ENCODE peak calls at places on chromosomes 3 and 15, in four cellular contexts. One of them, this sample, is unnamed.
A peak's percentile ranks its signal among the peaks of the same experiment; 100 is the strongest.

GRCh38 chr3:183548262-183548769 is 7.2 kb downstream of the KLHL6 start:
- DNase-seq in transverse colon: no peak
- DNase-seq in stomach: no peak
- DNase-seq in heart left ventricle: no peak
- DNase-seq in this sample: no peak

GRCh38 chr15:66287461-66288055 is 5.8 kb upstream of the DIS3L start:
- DNase-seq in stomach: no peak
- DNase-seq in heart left ventricle: no peak
- DNase-seq in transverse colon: no peak
- DNase-seq in this sample: no peak

GRCh38 chr15:33201376-33202189 is 7.1 kb upstream of the FMN1 start:
- DNase-seq in heart left ventricle: peak; percentile 36
- DNase-seq in stomach: peak; percentile 71
- DNase-seq in transverse colon: peak; percentile 66
- DNase-seq in this sample: peak; percentile 89

GRCh38 chr15:68586274-68586961 is 7.6 kb downstream of the CORO2B start:
- DNase-seq in heart left ventricle: peak; percentile 9
- DNase-seq in stomach: no peak
- DNase-seq in transverse colon: no peak
- DNase-seq in this sample: no peak

GRCh38 chr3:8775602-8776001 is 6.2 kb upstream of the OXTR start:
- DNase-seq in transverse colon: no peak
- DNase-seq in stomach: no peak
- DNase-seq in heart left ventricle: no peak
- DNase-seq in this sample: peak; percentile 47

GRCh38 chr15:40259021-40259420 is 20.2 kb downstream of the PAK6 start:
- DNase-seq in stomach: no peak
- DNase-seq in transverse colon: no peak
- DNase-seq in heart left ventricle: no peak
- DNase-seq in this sample: no peak

GRCh38 chr3:66441124-66441523 is 59.7 kb downstream of the LRIG1 start:
- DNase-seq in heart left ventricle: no peak
- DNase-seq in transverse colon: no peak
- DNase-seq in stomach: no peak
- DNase-seq in this sample: no peak

GRCh38 chr15:62928996-62929350 is 113.6 kb upstream of the TPM1 start:
- DNase-seq in transverse colon: no peak
- DNase-seq in heart left ventricle: no peak
- DNase-seq in stomach: no peak
- DNase-seq in this sample: no peak

GRCh38 chr3:13194285-13195209 is 121.3 kb upstream of the IQSEC1 start:
- DNase-seq in transverse colon: no peak
- DNase-seq in heart left ventricle: no peak
- DNase-seq in stomach: no peak
- DNase-seq in this sample: no peak

GRCh38 chr15:26032162-26032846 is 169.2 kb upstream of the ATP10A start:
- DNase-seq in heart left ventricle: no peak
- DNase-seq in transverse colon: no peak
- DNase-seq in stomach: no peak
- DNase-seq in this sample: peak; percentile 81

GRCh38 chr3:27521179-27521871 is 37.1 kb upstream of the SLC4A7 start:
- DNase-seq in heart left ventricle: peak; percentile 41
- DNase-seq in stomach: no peak
- DNase-seq in transverse colon: no peak
- DNase-seq in this sample: no peak

GRCh38 chr15:68640791-68641331 is 62.1 kb downstream of the CORO2B start:
- DNase-seq in stomach: no peak
- DNase-seq in transverse colon: no peak
- DNase-seq in heart left ventricle: no peak
- DNase-seq in this sample: no peak

GRCh38 chr3:194274424-194275085 is 76.6 kb downstream of the CPN2 start:
- DNase-seq in transverse colon: no peak
- DNase-seq in stomach: no peak
- DNase-seq in heart left ventricle: peak; percentile 15
- DNase-seq in this sample: no peak

GRCh38 chr3:119557192-119557873 is 2.1 kb downstream of the CD80 start:
- DNase-seq in heart left ventricle: no peak
- DNase-seq in stomach: no peak
- DNase-seq in transverse colon: no peak
- DNase-seq in this sample: no peak
- TF ChIP-seq POLR2A in heart left ventricle: no peak
- TF ChIP-seq POLR2A in stomach: no peak
- TF ChIP-seq POLR2A in transverse colon: no peak
- TF ChIP-seq POLR2A in this sample: no peak

GRCh38 chr3:53255775-53256703 is at the start of gene TKT:
- DNase-seq in stomach: peak; percentile 92
- DNase-seq in transverse colon: peak; percentile 90
- DNase-seq in heart left ventricle: peak; percentile 93
- DNase-seq in this sample: peak; percentile 95

GRCh38 chr3:53255360-53255774 is 455 bp downstream of the TKT start:
- DNase-seq in heart left ventricle: peak; percentile 60
- DNase-seq in transverse colon: peak; percentile 37
- DNase-seq in stomach: peak; percentile 29
- DNase-seq in this sample: no peak

GRCh38 chr3:53253707-53254106 is 2.1 kb downstream of the TKT start:
- DNase-seq in stomach: no peak
- DNase-seq in heart left ventricle: no peak
- DNase-seq in transverse colon: no peak
- DNase-seq in this sample: no peak

GRCh38 chr3:53254190-53254809 is 1.5 kb downstream of the TKT start:
- DNase-seq in transverse colon: no peak
- DNase-seq in stomach: no peak
- DNase-seq in heart left ventricle: no peak
- DNase-seq in this sample: no peak

GRCh38 chr3:53254810-53255359 is 937 bp downstream of the TKT start:
- DNase-seq in stomach: peak; percentile 81
- DNase-seq in heart left ventricle: peak; percentile 80
- DNase-seq in transverse colon: peak; percentile 86
- DNase-seq in this sample: no peak
- TF ChIP-seq POLR2A in stomach: no peak
- TF ChIP-seq POLR2A in heart left ventricle: no peak
- TF ChIP-seq POLR2A in transverse colon: peak; percentile 45
- TF ChIP-seq POLR2A in this sample: no peak

GRCh38 chr3:196063456-196063855 is 18.4 kb downstream of the TFRC start:
- DNase-seq in stomach: no peak
- DNase-seq in transverse colon: no peak
- DNase-seq in heart left ventricle: no peak
- DNase-seq in this sample: no peak
- TF ChIP-seq POLR2A in stomach: no peak
- TF ChIP-seq POLR2A in transverse colon: no peak
- TF ChIP-seq POLR2A in heart left ventricle: no peak
- TF ChIP-seq POLR2A in this sample: no peak

GRCh38 chr15:55196458-55197361 is at the start of gene RSL24D1:
- DNase-seq in stomach: peak; percentile 97
- DNase-seq in heart left ventricle: peak; percentile 98
- DNase-seq in transverse colon: peak; percentile 97
- DNase-seq in this sample: peak; percentile 98
- TF ChIP-seq POLR2A in stomach: peak; percentile 69
- TF ChIP-seq POLR2A in heart left ventricle: peak; percentile 76
- TF ChIP-seq POLR2A in transverse colon: peak; percentile 79
- TF ChIP-seq POLR2A in this sample: no peak

GRCh38 chr3:87228316-87228715 is 1.2 kb downstream of the CHMP2B start:
- DNase-seq in transverse colon: no peak
- DNase-seq in stomach: no peak
- DNase-seq in heart left ventricle: no peak
- DNase-seq in this sample: no peak

GRCh38 chr3:87225659-87226058 is 1.4 kb upstream of the CHMP2B start:
- DNase-seq in stomach: no peak
- DNase-seq in heart left ventricle: no peak
- DNase-seq in transverse colon: peak; percentile 34
- DNase-seq in this sample: no peak

GRCh38 chr3:87229113-87229512 is 2.0 kb downstream of the CHMP2B start:
- DNase-seq in transverse colon: no peak
- DNase-seq in stomach: no peak
- DNase-seq in heart left ventricle: no peak
- DNase-seq in this sample: no peak

GRCh38 chr3:87227835-87228144 is 681 bp downstream of the CHMP2B start:
- DNase-seq in transverse colon: no peak
- DNase-seq in heart left ventricle: no peak
- DNase-seq in stomach: no peak
- DNase-seq in this sample: no peak

DNA sequence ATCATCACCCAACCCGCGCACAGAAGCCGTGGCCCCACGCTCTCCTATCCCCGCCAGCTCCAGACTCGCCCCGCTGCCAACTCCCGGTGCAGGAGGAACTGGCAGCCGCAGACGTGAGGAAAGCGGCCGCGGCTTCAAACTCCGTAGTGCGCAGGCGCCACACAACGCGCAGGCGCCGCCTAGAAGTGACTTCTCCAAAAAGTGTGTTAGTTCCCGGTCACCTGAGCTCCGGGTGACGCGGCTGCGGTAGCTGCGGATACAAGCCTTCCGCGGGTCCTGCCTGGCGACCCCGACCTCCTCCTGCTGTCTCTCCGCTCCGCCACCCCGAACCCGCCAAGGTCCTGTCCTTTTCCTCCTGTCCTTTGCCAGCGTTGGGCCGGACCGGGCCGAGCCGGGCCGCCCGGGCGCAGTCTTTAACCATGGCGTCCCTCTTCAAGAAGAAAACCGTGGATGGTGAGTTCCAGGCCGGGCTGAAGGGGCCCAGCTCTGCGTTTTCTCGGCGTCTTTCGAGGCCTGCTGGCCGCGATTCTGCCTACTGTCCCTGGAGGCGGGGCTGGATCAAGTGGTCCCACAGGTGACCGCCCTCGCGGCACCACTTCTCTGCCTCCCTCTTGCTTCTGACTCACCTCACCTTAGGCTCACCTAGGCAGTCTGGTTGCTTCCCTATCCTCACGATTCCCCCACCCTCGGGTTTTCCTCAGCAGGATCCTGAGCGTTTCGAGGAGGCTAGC is at the start of gene CHMP2B:
- DNase-seq in transverse colon: peak; percentile 95
- DNase-seq in heart left ventricle: peak; percentile 95
- DNase-seq in stomach: peak; percentile 96
- DNase-seq in this sample: peak; percentile 97
- TF ChIP-seq POLR2A in transverse colon: peak; percentile 93
- TF ChIP-seq POLR2A in heart left ventricle: peak; percentile 82
- TF ChIP-seq POLR2A in stomach: peak; percentile 75
- TF ChIP-seq POLR2A in this sample: peak; percentile 77

DNA sequence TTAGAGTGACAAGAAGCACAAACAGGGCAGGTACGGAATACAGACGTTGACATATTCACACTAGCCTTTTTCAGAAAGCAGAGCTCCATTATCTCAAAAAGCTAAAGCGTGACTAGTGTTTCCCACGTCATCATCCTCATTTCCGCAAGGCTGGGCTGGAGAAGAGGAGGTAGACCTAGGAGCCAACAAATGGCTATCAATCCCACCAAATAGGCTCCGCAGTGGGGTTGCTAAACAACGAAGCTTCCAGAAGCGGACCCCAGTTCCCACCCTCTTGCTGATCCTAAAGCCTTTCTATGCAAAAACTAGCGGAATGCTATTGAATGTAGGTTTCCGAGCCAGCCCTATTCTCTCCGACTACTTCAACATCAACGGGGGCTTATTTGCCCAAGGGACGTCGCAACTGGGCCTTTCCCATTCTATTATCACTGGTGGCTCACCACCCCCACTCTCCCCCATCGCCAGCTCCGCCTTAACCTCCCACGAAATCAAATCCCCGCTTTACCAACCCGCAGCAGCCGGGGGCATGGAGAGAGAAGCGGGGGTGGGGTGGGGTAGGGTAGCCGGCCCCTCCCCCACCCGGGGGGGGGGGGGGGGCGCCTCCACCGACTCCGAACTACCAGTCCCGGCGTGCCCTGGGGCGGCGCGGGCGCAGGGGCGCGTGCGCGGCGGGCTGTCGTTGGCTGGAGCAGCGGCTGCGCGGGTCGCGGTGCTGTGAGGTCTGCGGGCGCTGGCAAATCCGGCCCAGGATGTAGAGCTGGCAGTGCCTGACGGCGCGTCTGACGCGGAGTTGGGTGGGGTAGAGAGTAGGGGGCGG is at the start of gene MORF4L1:
- DNase-seq in transverse colon: peak; percentile 97
- DNase-seq in stomach: peak; percentile 97
- DNase-seq in heart left ventricle: peak; percentile 97
- DNase-seq in this sample: peak; percentile 98
- TF ChIP-seq POLR2A in transverse colon: no peak
- TF ChIP-seq POLR2A in stomach: no peak
- TF ChIP-seq POLR2A in heart left ventricle: no peak
- TF ChIP-seq POLR2A in this sample: no peak